ENCODE peak calls at places on chromosomes 1 and 21, in nine cellular contexts. R, D, U, E, T, Q, L, Z and I are unnamed samples. For H3K27me3, the result is how much of the 10 kb centered on the place peaks cover.

GRCh38 chr1:152646656-152647055 is 16.5 kb upstream of the LCE2D start:
- DNase-seq in U (no peak), T (no peak), Q (no peak), L (no peak), Z (no peak), R (no peak), E (no peak), D (no peak), I (no peak)

GRCh38 chr21:22343721-22344120 is 1345.5 kb downstream of the NCAM2 start:
- DNase-seq in Z (no peak), T (no peak), U (no peak), D (no peak), L (no peak), Q (no peak), R (no peak), E (no peak), I (no peak)

GRCh38 chr1:228174482-228175315 is 9.1 kb downstream of the IBA57 start:
- DNase-seq in T (peak), U (no peak), D (no peak), R (peak), E (no peak), Q (no peak), Z (no peak), L (no peak), I (no peak)

GRCh38 chr1:232578681-232579195 is 51.2 kb downstream of the SIPA1L2 start:
- DNase-seq in U (no peak), L (no peak), T (no peak), E (peak), Z (no peak), Q (no peak), R (no peak), D (no peak), I (no peak)

GRCh38 chr1:212401838-212402582 is 12.7 kb downstream of the PACC1 start:
- DNase-seq in U (no peak), D (no peak), E (peak), L (no peak), Q (peak), R (no peak), T (no peak), Z (no peak), I (no peak)

GRCh38 chr1:10980094-10980577 is 32.3 kb upstream of the TARDBP start:
- DNase-seq in R (peak), T (no peak), D (peak), L (peak), E (peak), U (peak), Q (peak), Z (peak), I (peak)

GRCh38 chr1:85135456-85135798 is 65.4 kb downstream of the SYDE2 start:
- DNase-seq in T (no peak), U (no peak), L (no peak), R (no peak), E (no peak), Q (peak), D (no peak), Z (no peak), I (no peak)

GRCh38 chr1:15371610-15372539 is 37.8 kb upstream of the EFHD2 start:
- DNase-seq in R (no peak), T (peak), U (no peak), Z (peak), D (no peak), Q (no peak), E (peak), L (peak), I (no peak)

GRCh38 chr1:52641307-52641706 is 8.3 kb downstream of the SHISAL2A start:
- DNase-seq in E (no peak), U (no peak), L (no peak), R (no peak), Z (no peak), Q (no peak), T (no peak), D (no peak), I (no peak)

GRCh38 chr1:64451449-64451848 is 18.5 kb upstream of the CACHD1 start:
- DNase-seq in T (no peak), Q (no peak), D (no peak), R (no peak), E (no peak), U (no peak), Z (no peak), L (no peak), I (no peak)

GRCh38 chr1:234782057-234782800 is 172.3 kb upstream of the IRF2BP2 start:
- DNase-seq in R (peak), U (no peak), Q (no peak), T (no peak), L (no peak), D (no peak), Z (no peak), E (peak), I (no peak)

GRCh38 chr1:153122831-153123421 is 9.6 kb upstream of the SPRR2F start:
- DNase-seq in D (peak), L (no peak), R (peak), Z (peak), T (no peak), Q (peak), E (no peak), U (no peak), I (no peak)

GRCh38 chr1:111654839-111655238 is 35.2 kb downstream of the RAP1A start:
- DNase-seq in R (no peak), D (no peak), Z (no peak), L (no peak), U (no peak), T (no peak), E (no peak), Q (no peak), I (no peak)

GRCh38 chr1:26761217-26761616 is 26.5 kb upstream of the PIGV start:
- DNase-seq in Z (no peak), L (no peak), E (no peak), R (no peak), Q (no peak), U (no peak), D (no peak), T (no peak), I (no peak)

GRCh38 chr21:38669186-38669585 is 136.5 kb upstream of the ETS2 start:
- DNase-seq in U (no peak), L (no peak), R (peak), Z (no peak), T (no peak), E (peak), D (no peak), Q (peak), I (peak)

GRCh38 chr1:206705187-206705586 is 20.5 kb downstream of the MAPKAPK2 start:
- DNase-seq in E (peak), U (peak), R (peak), Z (peak), D (no peak), Q (no peak), T (peak), L (no peak), I (peak)

GRCh38 chr1:15834406-15835204 is 12.9 kb upstream of the SPEN start:
- DNase-seq in Z (peak), E (peak), L (peak), T (peak), R (peak), Q (peak), U (peak), D (peak), I (peak)

GRCh38 chr1:32480761-32481160 is 15.9 kb downstream of the ZBTB8B start:
- DNase-seq in L (no peak), T (no peak), Z (no peak), R (no peak), D (no peak), Q (no peak), E (no peak), U (no peak), I (no peak)

GRCh38 chr1:6880951-6881690 is 95.9 kb downstream of the CAMTA1 start:
- DNase-seq in Q (peak), R (no peak), Z (no peak), T (no peak), L (no peak), U (no peak), D (no peak), E (no peak), I (no peak)

GRCh38 chr1:6884652-6885153 is 99.4 kb downstream of the CAMTA1 start:
- DNase-seq in T (no peak), Q (no peak), L (no peak), R (no peak), E (no peak), D (no peak), U (no peak), Z (no peak), I (no peak)

GRCh38 chr1:6888268-6888667 is 103.0 kb downstream of the CAMTA1 start:
- DNase-seq in R (no peak), L (no peak), D (no peak), Z (no peak), T (no peak), Q (peak), E (no peak), U (no peak), I (no peak)

GRCh38 chr1:6882414-6882813 is 97.2 kb downstream of the CAMTA1 start:
- DNase-seq in E (no peak), D (no peak), T (no peak), Z (no peak), L (no peak), Q (no peak), U (no peak), R (no peak), I (no peak)
- H3K27me3 ChIP-seq in E (under half), D (under half), T (under half), Z (under half), L (under half), Q (under half), U (under half), R (under half), I (under half)

GRCh38 chr21:34280389-34280795 is 83.4 kb upstream of the KCNE2 start:
- DNase-seq in U (no peak), Q (no peak), E (no peak), Z (peak), D (no peak), R (no peak), T (no peak), L (no peak), I (no peak)

GRCh38 chr21:34278451-34278850 is 85.4 kb upstream of the KCNE2 start:
- DNase-seq in T (no peak), L (no peak), Q (no peak), Z (no peak), D (no peak), U (no peak), R (no peak), E (no peak), I (no peak)

GRCh38 chr21:34280987-34281386 is 82.8 kb upstream of the KCNE2 start:
- DNase-seq in R (no peak), U (no peak), L (no peak), Z (peak), T (no peak), D (no peak), Q (no peak), E (no peak), I (no peak)

GRCh38 chr21:34279285-34279684 is 84.5 kb upstream of the KCNE2 start:
- DNase-seq in D (no peak), R (no peak), E (no peak), T (no peak), Z (no peak), U (no peak), Q (no peak), L (no peak), I (no peak)

DNA sequence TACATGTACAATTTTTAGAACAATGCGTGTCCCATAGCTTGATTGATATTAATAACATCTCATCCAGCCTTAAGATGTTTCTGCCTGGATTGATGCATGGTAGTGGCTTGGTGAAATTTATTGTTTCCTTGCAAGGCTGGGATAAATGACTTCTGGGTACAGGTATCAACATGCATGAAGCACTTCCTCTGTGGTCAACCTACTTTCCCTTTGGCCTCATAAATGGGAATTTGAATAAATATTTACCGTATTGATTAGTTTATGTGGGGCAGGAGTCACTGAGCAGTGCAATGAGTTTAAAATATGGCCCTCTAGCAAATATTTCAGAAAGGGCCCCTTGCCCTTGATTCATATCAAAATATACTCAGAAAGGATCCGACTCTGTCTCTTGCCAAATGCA is 83.9 kb upstream of the KCNE2 start:
- DNase-seq in D (no peak), L (no peak), R (no peak), U (no peak), E (no peak), T (no peak), Z (no peak), Q (peak), I (no peak)
- H3K27me3 ChIP-seq in D (under half), L (under half), R (under half), U (under half), E (under half), T (under half), Z (under half), Q (under half), I (under half)

GRCh38 chr1:154456631-154457030 is 45.4 kb upstream of the TDRD10 start:
- DNase-seq in T (no peak), U (no peak), E (no peak), D (no peak), Z (no peak), L (no peak), Q (no peak), R (no peak), I (no peak)

GRCh38 chr1:154453577-154454352 is 48.3 kb upstream of the TDRD10 start:
- DNase-seq in D (no peak), R (no peak), U (no peak), T (no peak), L (no peak), E (peak), Q (peak), Z (no peak), I (peak)

GRCh38 chr1:154454391-154455120 is 47.5 kb upstream of the TDRD10 start:
- DNase-seq in U (no peak), R (no peak), Q (no peak), T (no peak), Z (no peak), E (no peak), L (no peak), D (no peak), I (no peak)

GRCh38 chr1:154448271-154448905 is 43.2 kb downstream of the IL6R start:
- DNase-seq in D (no peak), R (no peak), L (no peak), U (no peak), E (no peak), Z (no peak), Q (no peak), T (peak), I (no peak)

GRCh38 chr1:154453155-154453554 is 48.0 kb downstream of the IL6R start:
- DNase-seq in E (no peak), Q (no peak), L (no peak), Z (no peak), T (no peak), U (no peak), R (no peak), D (no peak), I (no peak)
- H3K27me3 ChIP-seq in E (under half), Q (under half), L (under half), Z (under half), T (under half), U (under half), R (under half), D (under half), I (under half)

GRCh38 chr1:200302893-200303250 is 107.0 kb downstream of the ZNF281 start:
- DNase-seq in D (peak), U (no peak), L (peak), T (no peak), R (peak), E (no peak), Z (no peak), Q (no peak), I (peak)
- H3K27me3 ChIP-seq in D (under half), U (under half), L (under half), T (half or more), R (under half), E (under half), Z (under half), Q (under half), I (under half)

GRCh38 chr1:207956976-207957375 is 46.1 kb upstream of the CD34 start:
- DNase-seq in Q (no peak), Z (no peak), T (no peak), D (no peak), R (no peak), L (no peak), U (no peak), E (no peak), I (no peak)

GRCh38 chr1:207959141-207959825 is 48.4 kb upstream of the CD34 start:
- DNase-seq in Z (peak), T (no peak), E (peak), L (peak), D (peak), Q (peak), U (peak), R (peak), I (peak)

GRCh38 chr1:207962716-207963428 is 51.9 kb upstream of the CD34 start:
- DNase-seq in L (peak), D (peak), Q (no peak), T (peak), U (no peak), Z (peak), E (no peak), R (no peak), I (no peak)

GRCh38 chr1:207958376-207959139 is 47.6 kb upstream of the CD34 start:
- DNase-seq in R (peak), E (no peak), Q (no peak), T (no peak), L (no peak), U (no peak), Z (no peak), D (no peak), I (no peak)

GRCh38 chr1:207959995-207960745 is 49.2 kb upstream of the CD34 start:
- DNase-seq in U (no peak), E (no peak), R (peak), T (no peak), Q (no peak), L (no peak), D (no peak), Z (no peak), I (no peak)
- H3K27me3 ChIP-seq in U (under half), E (under half), R (half or more), T (under half), Q (under half), L (under half), D (under half), Z (under half), I (under half)

GRCh38 chr1:154503898-154504297 is 1.7 kb upstream of the SHE start:
- DNase-seq in U (no peak), Q (no peak), D (no peak), Z (no peak), R (no peak), E (no peak), T (no peak), L (no peak), I (no peak)
- H3K27me3 ChIP-seq in U (under half), Q (under half), D (under half), Z (half or more), R (half or more), E (half or more), T (half or more), L (under half), I (half or more)